ENCODE peak calls at places on chromosomes 13 and 19, in four cellular contexts. Y is H9, Z is H1, X is trophoblast cell. N is an unnamed sample.

GRCh38 chr13:45731455-45731854 is 29.3 kb downstream of the CBY2 start:
- DNase-seq in Z (no peak), Y (no peak), X (no peak), N (no peak)

GRCh38 chr13:48497669-48498068 is 35.2 kb downstream of the RCBTB2 start:
- DNase-seq in Y (no peak), X (no peak), Z (no peak), N (no peak)

GRCh38 chr13:114057131-114058050 is 75.0 kb downstream of the RASA3 start:
- DNase-seq in X (no peak), Y (no peak), Z (no peak), N (no peak)

GRCh38 chr19:597406-598315 is 8.0 kb downstream of the HCN2 start:
- DNase-seq in X (no peak), Y (no peak), Z (no peak), N (no peak)

GRCh38 chr13:95155093-95155492 is 146.2 kb downstream of the ABCC4 start:
- DNase-seq in Z (no peak), Y (no peak), X (no peak), N (no peak)

GRCh38 chr13:114279770-114280169 is 1.6 kb upstream of the UPF3A start:
- DNase-seq in Z (no peak), Y (no peak), X (no peak), N (no peak)

GRCh38 chr19:11735375-11735774 is 3.4 kb downstream of the ZNF823 start:
- DNase-seq in Y (no peak), Z (no peak), X (peak; percentile 49), N (no peak)

GRCh38 chr19:44943801-44944249 is 1.8 kb downstream of the APOC4 start:
- DNase-seq in Z (no peak), X (peak; percentile 45), Y (no peak), N (no peak)

GRCh38 chr13:57825066-57825465 is 193.5 kb downstream of the PCDH17 start:
- DNase-seq in Y (no peak), X (no peak), Z (no peak), N (no peak)

GRCh38 chr19:43780706-43781525 is at the start of gene KCNN4:
- DNase-seq in Z (no peak), Y (no peak), X (no peak), N (no peak)

GRCh38 chr13:98273067-98273823 is 96.2 kb upstream of the RNF113B start:
- DNase-seq in Y (no peak), X (peak; percentile 84), Z (no peak), N (peak; percentile 96)

GRCh38 chr19:30852168-30852567 is 480.0 kb downstream of the ZNF536 start:
- DNase-seq in Z (peak; percentile 6), X (no peak), Y (no peak), N (no peak)

GRCh38 chr19:5717215-5717614 is 2.7 kb downstream of the LONP1 start:
- DNase-seq in Y (no peak), X (no peak), Z (no peak), N (no peak)

GRCh38 chr19:42406111-42406510 is 16.0 kb upstream of the CNFN start:
- DNase-seq in X (no peak), Z (no peak), Y (no peak), N (no peak)

GRCh38 chr19:42400404-42400803 is 10.3 kb upstream of the CNFN start:
- DNase-seq in Y (no peak), X (no peak), Z (no peak), N (no peak)

GRCh38 chr19:42403586-42403985 is 13.5 kb upstream of the CNFN start:
- DNase-seq in X (no peak), Z (no peak), Y (no peak), N (peak; percentile 73)

GRCh38 chr19:42401365-42402303 is 11.5 kb upstream of the CNFN start:
- DNase-seq in Y (peak; percentile 84), X (peak; percentile 73), Z (peak; percentile 97), N (peak; percentile 86)

DNA sequence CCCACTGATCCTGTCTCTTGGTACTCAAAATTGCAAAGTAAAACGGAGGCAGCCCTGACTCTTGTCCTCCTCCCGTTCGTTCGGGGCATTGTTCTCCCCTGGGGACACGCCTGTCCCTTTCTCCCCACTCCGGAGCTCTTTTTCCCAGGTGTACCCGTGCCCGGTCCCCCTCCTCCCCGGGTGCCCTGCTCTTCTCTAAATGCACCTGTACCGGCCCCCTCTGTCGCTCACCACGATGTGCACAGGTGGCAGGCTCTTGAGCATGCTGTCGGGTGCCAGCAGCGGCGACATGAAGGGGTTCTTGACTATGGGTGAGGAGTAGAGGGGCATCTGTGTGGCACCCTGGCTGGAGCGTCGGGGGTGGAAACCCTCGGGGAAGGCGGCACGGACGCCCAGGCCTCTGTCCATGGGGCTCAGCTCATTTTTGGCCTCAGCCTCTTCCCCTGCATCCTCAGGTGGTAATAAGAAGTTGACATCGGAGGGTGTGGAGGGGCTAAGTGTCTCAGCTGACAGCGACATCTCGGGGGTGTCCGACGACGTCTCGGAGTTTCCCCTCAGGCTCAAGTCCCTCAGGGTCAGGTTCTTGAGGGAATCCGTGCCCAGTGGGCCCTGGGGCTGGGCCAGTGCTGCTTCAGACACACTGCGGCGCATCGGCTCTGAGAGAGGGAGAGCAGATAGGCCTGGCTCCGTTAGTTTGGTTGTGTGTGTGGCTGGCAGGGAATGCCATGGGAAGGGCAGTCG is 12.4 kb upstream of the CNFN start:
- DNase-seq in Z (no peak), Y (no peak), X (no peak), N (no peak)
- H3K79me2 ChIP-seq in Z (peaks cover 5% of the 10 kb centered on the region), Y (no peaks in the 10 kb centered on the region), X (peaks cover 2% of the 10 kb centered on the region), N (no peaks in the 10 kb centered on the region)

GRCh38 chr13:32745509-32745908 is 159.3 kb downstream of the PDS5B start:
- DNase-seq in Z (no peak), Y (no peak), X (peak; percentile 64), N (peak; percentile 31)
- H3K9ac ChIP-seq in Z (no peak overlapping the region), Y (no peak overlapping the region), X (no peak overlapping the region), N (no peak overlapping the region)

DNA sequence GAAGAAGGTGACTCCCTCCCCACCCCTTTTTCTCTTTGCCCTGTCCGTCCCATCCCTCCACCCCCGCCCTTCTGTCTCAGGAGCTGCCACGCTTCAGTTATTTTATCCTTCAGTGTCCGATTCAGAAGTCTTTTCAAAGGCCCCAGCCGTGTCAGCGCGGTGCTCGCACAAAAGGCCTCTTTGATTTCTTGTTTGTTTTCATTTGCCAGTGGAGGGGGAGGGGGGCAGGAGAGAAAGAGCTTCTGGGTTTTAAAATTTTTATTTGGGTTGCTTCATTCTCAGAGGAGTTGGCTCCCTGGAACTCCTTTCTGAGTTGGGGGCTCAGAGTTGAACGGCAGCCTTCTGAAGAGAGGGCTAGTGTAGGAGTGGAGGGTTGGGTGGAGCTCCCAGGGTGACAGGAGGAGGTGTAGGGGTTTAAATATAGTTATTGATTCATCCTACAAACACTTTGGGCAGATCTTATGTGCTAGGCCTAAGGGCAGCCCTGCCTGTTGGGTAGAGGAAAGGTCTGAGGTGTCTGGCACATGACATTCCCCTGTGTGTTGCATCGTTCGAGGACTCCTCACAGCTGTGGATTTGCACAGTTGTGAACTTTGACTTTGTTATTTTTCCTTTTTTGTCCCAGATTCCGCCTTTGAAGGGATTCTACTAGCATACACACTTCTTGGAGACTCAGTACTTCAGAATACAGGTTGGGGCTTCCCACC is 36.8 kb downstream of the NFIX start:
- DNase-seq in X (no peak), Z (no peak), Y (no peak), N (no peak)
- H4K8ac ChIP-seq in X (no peak overlapping the region), Z (no peak overlapping the region), Y (no peak overlapping the region), N (no peak overlapping the region)

GRCh38 chr13:111153279-111153976 is 38.3 kb downstream of the ARHGEF7 start:
- DNase-seq in Y (peak; percentile 95), X (peak; percentile 92), Z (peak; percentile 99), N (peak; percentile 97)
- H3K79me2 ChIP-seq in Y (peaks cover 19% of the 10 kb centered on the region), X (peaks cover 10% of the 10 kb centered on the region), Z (peaks cover 44% of the 10 kb centered on the region), N (peaks cover 19% of the 10 kb centered on the region)

GRCh38 chr19:37930416-37930815 is 23.4 kb downstream of the SIPA1L3 start:
- DNase-seq in Y (no peak), X (no peak), Z (no peak), N (no peak)

GRCh38 chr19:37933965-37934364 is 27.0 kb downstream of the SIPA1L3 start:
- DNase-seq in Y (no peak), Z (no peak), X (peak; percentile 64), N (peak; percentile 41)

GRCh38 chr19:37929512-37929911 is 22.5 kb downstream of the SIPA1L3 start:
- DNase-seq in X (no peak), Z (no peak), Y (peak; percentile 74), N (no peak)

GRCh38 chr19:37932985-37933953 is 26.3 kb downstream of the SIPA1L3 start:
- DNase-seq in Z (no peak), X (no peak), Y (peak; percentile 48), N (peak; percentile 28)

GRCh38 chr19:37931941-37932655 is 25.1 kb downstream of the SIPA1L3 start:
- DNase-seq in Y (peak; percentile 81), Z (peak; percentile 78), X (peak; percentile 29), N (peak; percentile 87)
- H3K9ac ChIP-seq in Y (peak overlapping the region; percentile 28), Z (no peak overlapping the region), X (no peak overlapping the region), N (peak overlapping the region; percentile 42)

N was measured in mesendoderm.